ENCODE peak calls at places on chromosomes 2 and 18, in five cellular contexts. One of them, this sample, is unnamed.

GRCh38 chr2:128262315-128263253 is 56.1 kb downstream of the HS6ST1 start:
- DNase-seq in cardiac muscle cell: no peak
- DNase-seq in heart left ventricle: no peak
- DNase-seq in lower leg skin: no peak
- DNase-seq in cardiac fibroblast: no peak
- DNase-seq in this sample: no peak

GRCh38 chr18:22547807-22548561 is 130.3 kb upstream of the CTAGE1 start:
- DNase-seq in cardiac muscle cell: no peak
- DNase-seq in heart left ventricle: no peak
- DNase-seq in lower leg skin: no peak
- DNase-seq in cardiac fibroblast: no peak
- DNase-seq in this sample: peak; percentile 47

GRCh38 chr18:58911766-58912165 is 47.1 kb downstream of the ZNF532 start:
- DNase-seq in cardiac muscle cell: peak; percentile 22
- DNase-seq in heart left ventricle: no peak
- DNase-seq in lower leg skin: no peak
- DNase-seq in cardiac fibroblast: peak; percentile 56
- DNase-seq in this sample: no peak

GRCh38 chr2:71608034-71608433 is 154.7 kb downstream of the DYSF start:
- DNase-seq in cardiac muscle cell: no peak
- DNase-seq in heart left ventricle: peak; percentile 7
- DNase-seq in lower leg skin: no peak
- DNase-seq in cardiac fibroblast: no peak
- DNase-seq in this sample: no peak

GRCh38 chr18:59737776-59738295 is 40.6 kb upstream of the CCBE1 start:
- DNase-seq in cardiac muscle cell: no peak
- DNase-seq in heart left ventricle: no peak
- DNase-seq in lower leg skin: no peak
- DNase-seq in cardiac fibroblast: no peak
- DNase-seq in this sample: no peak

GRCh38 chr2:168139791-168140190 is 107.6 kb downstream of the STK39 start:
- DNase-seq in cardiac muscle cell: no peak
- DNase-seq in heart left ventricle: no peak
- DNase-seq in lower leg skin: no peak
- DNase-seq in cardiac fibroblast: no peak
- DNase-seq in this sample: no peak

GRCh38 chr2:38317725-38318124 is 59.3 kb downstream of the ATL2 start:
- DNase-seq in cardiac muscle cell: no peak
- DNase-seq in heart left ventricle: no peak
- DNase-seq in lower leg skin: no peak
- DNase-seq in cardiac fibroblast: no peak
- DNase-seq in this sample: no peak

GRCh38 chr18:74945774-74946545 is 263.0 kb downstream of the PTGR3 start:
- DNase-seq in cardiac muscle cell: peak; percentile 16
- DNase-seq in heart left ventricle: no peak
- DNase-seq in lower leg skin: no peak
- DNase-seq in cardiac fibroblast: peak; percentile 65
- DNase-seq in this sample: no peak

GRCh38 chr2:10234409-10235094 is 68.2 kb upstream of the HPCAL1 start:
- DNase-seq in cardiac muscle cell: peak; percentile 39
- DNase-seq in heart left ventricle: no peak
- DNase-seq in lower leg skin: no peak
- DNase-seq in cardiac fibroblast: no peak
- DNase-seq in this sample: no peak

GRCh38 chr2:111222204-111222866 is 101.6 kb downstream of the BCL2L11 start:
- DNase-seq in cardiac muscle cell: no peak
- DNase-seq in heart left ventricle: no peak
- DNase-seq in lower leg skin: no peak
- DNase-seq in cardiac fibroblast: no peak
- DNase-seq in this sample: no peak

GRCh38 chr18:75170022-75170789 is 38.7 kb downstream of the PTGR3 start:
- DNase-seq in cardiac muscle cell: no peak
- DNase-seq in heart left ventricle: peak; percentile 70
- DNase-seq in lower leg skin: peak; percentile 10
- DNase-seq in cardiac fibroblast: no peak
- DNase-seq in this sample: no peak

GRCh38 chr2:28583899-28584553 is 88.2 kb downstream of the PLB1 start:
- DNase-seq in cardiac muscle cell: peak; percentile 89
- DNase-seq in heart left ventricle: peak; percentile 89
- DNase-seq in lower leg skin: peak; percentile 83
- DNase-seq in cardiac fibroblast: peak; percentile 98
- DNase-seq in this sample: peak; percentile 91

GRCh38 chr2:138994502-138994901 is 214.3 kb upstream of the NXPH2 start:
- DNase-seq in cardiac muscle cell: no peak
- DNase-seq in heart left ventricle: no peak
- DNase-seq in lower leg skin: no peak
- DNase-seq in cardiac fibroblast: no peak
- DNase-seq in this sample: no peak

GRCh38 chr2:190972846-190973245 is 41.1 kb downstream of the STAT1 start:
- DNase-seq in cardiac muscle cell: peak; percentile 36
- DNase-seq in heart left ventricle: no peak
- DNase-seq in lower leg skin: no peak
- DNase-seq in cardiac fibroblast: no peak
- DNase-seq in this sample: no peak

GRCh38 chr2:231673348-231673770 is 35.0 kb upstream of the PTMA start:
- DNase-seq in cardiac muscle cell: peak; percentile 76
- DNase-seq in heart left ventricle: peak; percentile 78
- DNase-seq in lower leg skin: no peak
- DNase-seq in cardiac fibroblast: no peak
- DNase-seq in this sample: peak; percentile 81

GRCh38 chr2:159936471-159936870 is 125.9 kb downstream of the PLA2R1 start:
- DNase-seq in cardiac muscle cell: no peak
- DNase-seq in heart left ventricle: no peak
- DNase-seq in lower leg skin: no peak
- DNase-seq in cardiac fibroblast: no peak
- DNase-seq in this sample: no peak

GRCh38 chr2:38074775-38075435 is 1.0 kb downstream of the CYP1B1 start:
- DNase-seq in cardiac muscle cell: peak; percentile 66
- DNase-seq in heart left ventricle: peak; percentile 43
- DNase-seq in lower leg skin: no peak
- DNase-seq in cardiac fibroblast: peak; percentile 62
- DNase-seq in this sample: no peak

GRCh38 chr18:79396431-79397287 is 929 bp downstream of the NFATC1 start:
- DNase-seq in cardiac muscle cell: peak; percentile 61
- DNase-seq in heart left ventricle: peak; percentile 65
- DNase-seq in lower leg skin: no peak
- DNase-seq in cardiac fibroblast: peak; percentile 52
- DNase-seq in this sample: peak; percentile 64

GRCh38 chr18:43800584-43800983 is 523.3 kb upstream of the SYT4 start:
- DNase-seq in cardiac muscle cell: no peak
- DNase-seq in heart left ventricle: no peak
- DNase-seq in lower leg skin: no peak
- DNase-seq in cardiac fibroblast: no peak
- DNase-seq in this sample: no peak

GRCh38 chr18:2881490-2882195 is 34.8 kb downstream of the EMILIN2 start:
- DNase-seq in cardiac muscle cell: peak; percentile 93
- DNase-seq in heart left ventricle: peak; percentile 66
- DNase-seq in lower leg skin: peak; percentile 68
- DNase-seq in cardiac fibroblast: peak; percentile 90
- DNase-seq in this sample: peak; percentile 88

GRCh38 chr2:67896131-67896865 is 166.5 kb downstream of the C1D start:
- DNase-seq in cardiac muscle cell: no peak
- DNase-seq in heart left ventricle: no peak
- DNase-seq in lower leg skin: no peak
- DNase-seq in cardiac fibroblast: no peak
- DNase-seq in this sample: no peak

GRCh38 chr2:210617732-210618330 is 61.4 kb downstream of the CPS1 start:
- DNase-seq in cardiac muscle cell: peak; percentile 57
- DNase-seq in heart left ventricle: no peak
- DNase-seq in lower leg skin: no peak
- DNase-seq in cardiac fibroblast: peak; percentile 72
- DNase-seq in this sample: no peak

GRCh38 chr2:8380026-8380425 is 301.8 kb upstream of the ID2 start:
- DNase-seq in cardiac muscle cell: no peak
- DNase-seq in heart left ventricle: peak; percentile 41
- DNase-seq in lower leg skin: no peak
- DNase-seq in cardiac fibroblast: no peak
- DNase-seq in this sample: peak; percentile 22

GRCh38 chr2:8382485-8382884 is 299.4 kb upstream of the ID2 start:
- DNase-seq in cardiac muscle cell: no peak
- DNase-seq in heart left ventricle: no peak
- DNase-seq in lower leg skin: no peak
- DNase-seq in cardiac fibroblast: no peak
- DNase-seq in this sample: no peak

GRCh38 chr2:8378016-8378810 is 303.6 kb upstream of the ID2 start:
- DNase-seq in cardiac muscle cell: no peak
- DNase-seq in heart left ventricle: no peak
- DNase-seq in lower leg skin: no peak
- DNase-seq in cardiac fibroblast: no peak
- DNase-seq in this sample: no peak

GRCh38 chr2:8379134-8379533 is 302.7 kb upstream of the ID2 start:
- DNase-seq in cardiac muscle cell: no peak
- DNase-seq in heart left ventricle: no peak
- DNase-seq in lower leg skin: no peak
- DNase-seq in cardiac fibroblast: no peak
- DNase-seq in this sample: no peak

DNA sequence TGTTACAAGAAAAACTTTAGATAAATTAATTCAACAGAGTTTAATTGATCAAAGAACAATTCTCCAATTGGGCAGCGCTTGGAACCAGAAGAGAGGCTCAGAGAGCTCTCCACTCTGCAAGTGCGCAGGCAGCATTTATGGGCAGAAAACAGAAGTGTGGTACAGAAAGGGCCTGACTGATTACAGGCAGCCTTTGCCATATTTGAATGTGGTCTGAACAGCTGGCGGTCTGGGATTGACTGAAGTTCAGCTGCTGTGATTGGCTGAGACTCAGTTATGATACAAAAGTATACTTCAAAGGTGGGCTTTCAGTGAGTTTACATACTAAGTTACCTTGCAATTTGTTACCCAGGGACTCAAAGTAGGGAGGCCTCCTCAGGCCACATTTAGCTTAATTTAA is 301.3 kb upstream of the ID2 start:
- DNase-seq in cardiac muscle cell: no peak
- DNase-seq in heart left ventricle: no peak
- DNase-seq in lower leg skin: no peak
- DNase-seq in cardiac fibroblast: no peak
- DNase-seq in this sample: no peak
- H3K4me3 ChIP-seq in cardiac muscle cell: no peak overlapping the region
- H3K4me3 ChIP-seq in heart left ventricle: no peak overlapping the region
- H3K4me3 ChIP-seq in lower leg skin: no peak overlapping the region
- H3K4me3 ChIP-seq in cardiac fibroblast: no peak overlapping the region
- H3K4me3 ChIP-seq in this sample: no peak overlapping the region

DNA sequence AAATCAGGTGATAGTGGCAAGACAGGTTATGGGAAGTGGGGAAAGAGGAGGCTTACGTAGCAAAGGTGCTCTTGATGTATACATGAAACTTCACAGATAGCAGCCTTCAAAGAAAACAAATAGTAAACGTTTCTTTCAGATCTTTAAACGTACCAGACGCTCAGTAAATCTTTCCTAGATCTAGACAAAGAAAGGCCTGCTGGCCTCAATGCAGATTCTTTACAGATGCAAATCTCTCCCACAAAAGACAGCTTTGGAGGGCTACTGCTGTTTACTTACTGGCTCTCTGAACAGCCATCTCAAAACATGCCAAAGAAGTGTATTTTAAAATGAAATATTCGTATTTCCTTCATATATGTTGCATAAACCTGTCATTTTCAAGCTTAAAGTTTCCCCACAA is 1279.9 kb upstream of the NRXN1 start:
- DNase-seq in cardiac muscle cell: no peak
- DNase-seq in heart left ventricle: no peak
- DNase-seq in lower leg skin: no peak
- DNase-seq in cardiac fibroblast: no peak
- DNase-seq in this sample: no peak
- H3K4me3 ChIP-seq in cardiac muscle cell: no peak overlapping the region
- H3K4me3 ChIP-seq in heart left ventricle: no peak overlapping the region
- H3K4me3 ChIP-seq in lower leg skin: no peak overlapping the region
- H3K4me3 ChIP-seq in cardiac fibroblast: no peak overlapping the region
- H3K4me3 ChIP-seq in this sample: no peak overlapping the region

GRCh38 chr2:233363744-233364235 is 9.5 kb downstream of the DGKD start:
- DNase-seq in cardiac muscle cell: no peak
- DNase-seq in heart left ventricle: no peak
- DNase-seq in lower leg skin: no peak
- DNase-seq in cardiac fibroblast: no peak
- DNase-seq in this sample: no peak
- H3K4me3 ChIP-seq in cardiac muscle cell: no peak overlapping the region
- H3K4me3 ChIP-seq in heart left ventricle: no peak overlapping the region
- H3K4me3 ChIP-seq in lower leg skin: no peak overlapping the region
- H3K4me3 ChIP-seq in cardiac fibroblast: no peak overlapping the region
- H3K4me3 ChIP-seq in this sample: no peak overlapping the region

DNA sequence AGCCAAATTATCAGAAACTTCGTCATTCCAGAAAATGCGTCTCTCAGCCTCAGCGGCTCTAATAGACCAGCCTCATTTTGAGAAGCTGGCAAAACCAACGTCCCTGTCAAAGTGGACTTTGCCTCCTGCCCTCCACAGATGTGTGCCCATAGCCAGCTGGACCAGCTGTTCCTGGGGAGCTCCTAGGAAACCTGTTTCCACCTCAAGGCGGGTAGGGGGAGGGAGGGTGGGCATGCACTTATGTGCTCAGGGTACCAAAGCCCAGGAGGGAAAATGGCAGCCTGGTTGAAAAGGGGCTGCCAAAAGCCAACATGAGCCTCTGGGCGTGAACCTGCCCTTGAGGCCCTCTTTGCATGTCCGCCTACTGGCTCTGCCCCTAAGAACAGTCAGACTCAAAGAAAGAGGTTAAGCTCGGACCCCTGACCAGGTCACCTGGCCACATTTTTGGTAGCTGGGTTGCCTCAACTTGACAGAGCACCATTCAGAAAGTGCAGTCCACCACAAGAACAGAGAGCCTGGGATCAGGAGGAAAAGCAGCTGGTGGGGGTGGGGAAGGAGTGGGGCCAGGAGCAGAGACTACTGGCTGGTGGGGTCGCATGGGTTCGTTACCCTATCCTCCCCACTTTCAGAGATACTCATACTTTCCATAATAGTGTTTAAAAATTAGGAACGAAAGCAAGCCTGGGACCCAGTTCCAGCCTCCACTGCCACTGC is 3.5 kb downstream of the PER2 start:
- DNase-seq in cardiac muscle cell: no peak
- DNase-seq in heart left ventricle: no peak
- DNase-seq in lower leg skin: no peak
- DNase-seq in cardiac fibroblast: no peak
- DNase-seq in this sample: no peak
- H3K4me3 ChIP-seq in cardiac muscle cell: no peak overlapping the region
- H3K4me3 ChIP-seq in heart left ventricle: no peak overlapping the region
- H3K4me3 ChIP-seq in lower leg skin: no peak overlapping the region
- H3K4me3 ChIP-seq in cardiac fibroblast: no peak overlapping the region
- H3K4me3 ChIP-seq in this sample: no peak overlapping the region